ENCODE peak calls at places on chromosomes 2 and 18, in seven cellular contexts. N is fibroblast of lung, K is left ventricle myocardium inferior, H is right lobe of liver, X is upper lobe of right lung, F is A549, U is mucosa of descending colon. W is an unnamed sample.

GRCh38 chr2:42855221-42855970 is 63.0 kb upstream of the HAAO start:
- DNase-seq in U (no peak), H (no peak), X (peak; percentile 59), N (no peak), F (no peak), K (no peak), W (no peak)

GRCh38 chr2:140863713-140864112 is 1267.1 kb downstream of the LRP1B start:
- DNase-seq in K (no peak), F (peak; percentile 74), N (peak; percentile 50), U (no peak), H (no peak), X (no peak), W (no peak)

GRCh38 chr18:22152093-22152492 is 17.3 kb upstream of the GATA6 start:
- DNase-seq in H (no peak), K (no peak), X (no peak), N (no peak), F (no peak), U (no peak), W (no peak)

GRCh38 chr18:21053127-21053526 is 58.5 kb downstream of the ROCK1 start:
- DNase-seq in N (peak; percentile 90), H (no peak), U (no peak), F (peak; percentile 53), K (no peak), X (no peak), W (no peak)

GRCh38 chr2:8134105-8134903 is 547.6 kb upstream of the ID2 start:
- DNase-seq in H (no peak), N (no peak), U (peak; percentile 67), K (no peak), F (no peak), X (no peak), W (no peak)

GRCh38 chr18:63099026-63099840 is 220.3 kb downstream of the BCL2 start:
- DNase-seq in N (no peak), U (peak; percentile 44), F (no peak), K (no peak), X (no peak), H (no peak), W (peak; percentile 21)

GRCh38 chr2:5121677-5122076 is 570.5 kb upstream of the SOX11 start:
- DNase-seq in K (no peak), U (no peak), N (no peak), X (no peak), H (no peak), F (no peak), W (no peak)

GRCh38 chr2:212228651-212229253 is 309.9 kb downstream of the ERBB4 start:
- DNase-seq in X (no peak), H (no peak), F (no peak), U (no peak), K (no peak), N (peak; percentile 31), W (no peak)

GRCh38 chr2:50335852-50336251 is 696.1 kb downstream of the NRXN1 start:
- DNase-seq in N (no peak), F (no peak), X (no peak), H (no peak), K (no peak), U (no peak), W (no peak)

DNA sequence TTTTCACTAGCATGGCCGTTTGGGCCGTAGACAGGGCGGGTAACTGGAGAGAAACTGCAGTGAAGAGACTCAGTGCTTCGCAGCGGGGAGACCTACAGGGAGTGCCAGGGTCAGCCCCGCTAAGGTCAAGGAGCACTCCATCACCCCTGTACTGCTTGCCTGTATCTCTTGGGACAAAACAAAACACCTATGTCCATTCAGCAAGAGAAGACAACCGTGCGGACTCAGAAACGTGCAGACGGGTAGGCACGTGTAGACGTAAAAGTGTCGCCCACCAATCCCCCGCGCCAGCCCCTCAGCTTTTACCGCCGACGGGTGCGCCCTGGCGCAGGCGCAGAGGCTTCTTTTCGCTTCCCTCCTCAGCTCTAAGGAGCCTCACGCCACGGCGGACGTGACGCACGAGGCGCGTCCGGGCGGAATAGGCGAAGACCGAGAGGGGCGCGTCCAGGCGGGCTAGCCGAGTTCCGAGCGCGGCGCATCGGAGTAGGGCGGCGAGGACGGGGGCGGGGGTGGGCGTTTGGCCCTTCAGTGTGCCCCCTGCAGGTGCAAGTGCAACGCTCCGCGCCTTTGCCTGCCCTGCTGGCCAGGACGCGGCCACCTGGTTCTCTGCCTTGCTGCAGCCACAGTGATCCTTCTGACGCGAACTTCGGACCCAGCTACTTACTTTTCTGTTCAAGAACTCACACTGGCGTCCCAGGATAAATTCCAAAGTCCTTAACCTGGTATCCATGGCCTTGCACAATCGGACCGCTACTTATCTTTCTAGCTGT is 3.3 kb upstream of the SOS1 start:
- DNase-seq in X (peak; percentile 99), K (peak; percentile 96), H (peak; percentile 96), N (peak; percentile 96), F (peak; percentile 99), U (peak; percentile 96), W (peak; percentile 96)
- TF ChIP-seq CTCF in X (peak; percentile 64), K (peak; percentile 72), H (peak; percentile 51), N (peak; percentile 19), F (peak; percentile 65), U (peak; percentile 40), W (peak; percentile 58)

GRCh38 chr2:147789287-147789686 is 55.5 kb upstream of the ACVR2A start:
- DNase-seq in F (no peak), N (no peak), H (no peak), X (no peak), U (no peak), K (no peak), W (no peak)
- H3K4me3 ChIP-seq in F (no peak overlapping the region), N (no peak overlapping the region), H (no peak overlapping the region), X (no peak overlapping the region), U (no peak overlapping the region), K (no peak overlapping the region), W (no peak overlapping the region)

GRCh38 chr2:25257931-25258771 is 83.6 kb downstream of the DNMT3A start:
- DNase-seq in K (no peak), F (no peak), N (no peak), H (no peak), X (no peak), U (no peak), W (no peak)
- TF ChIP-seq CTCF in K (no peak), F (no peak), N (no peak), H (no peak), X (no peak), U (no peak), W (no peak)

GRCh38 chr2:27087823-27088410 is 1.3 kb downstream of the KHK start:
- DNase-seq in H (no peak), F (no peak), N (no peak), X (no peak), K (no peak), U (no peak), W (no peak)
- H3K4me3 ChIP-seq in H (peak overlapping the region; percentile 64), F (no peak overlapping the region), N (no peak overlapping the region), X (no peak overlapping the region), K (peak overlapping the region; percentile 84), U (no peak overlapping the region), W (no peak overlapping the region)

DNA sequence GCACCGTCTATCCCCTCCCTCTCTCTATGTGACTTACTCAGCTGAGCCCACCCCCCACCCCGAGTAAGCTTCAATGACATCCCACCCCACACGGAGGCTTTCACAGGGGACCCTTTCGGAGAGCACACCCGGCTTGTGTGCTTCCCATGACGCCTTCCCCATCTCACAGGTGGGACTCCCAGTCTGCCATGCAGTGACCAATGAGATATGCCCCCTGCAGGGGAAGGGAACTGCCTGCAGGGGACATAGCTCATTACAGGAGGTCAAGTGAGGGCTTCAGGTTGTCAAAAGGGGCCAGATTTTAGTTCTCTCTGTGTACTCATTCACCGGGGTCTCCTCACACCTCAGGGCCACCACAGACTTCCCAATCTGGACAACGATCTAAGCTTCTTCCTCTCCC is 112.6 kb downstream of the GAREM1 start:
- DNase-seq in N (no peak), X (no peak), H (no peak), K (no peak), U (no peak), F (no peak), W (no peak)
- TF ChIP-seq CTCF in N (no peak), X (no peak), H (no peak), K (peak; percentile 15), U (no peak), F (no peak), W (no peak)

W was measured in pancreas.